ENCODE peak calls at places on chromosomes 5 and 9, in ten cellular contexts. O is Caki2; H is NCI-H187; E is effector memory CD8-positive, alpha-beta T cell; R is small intestine; Z is left ventricle myocardium inferior; J is globus pallidus; P is AML-193; X is activated gamma-delta T cell treated with Interleukin-2 at 50 U/mL for 16 hours; L is astrocyte. M is an unnamed sample.

GRCh38 chr9:134644715-134645606 is 3.4 kb downstream of the COL5A1 start:
- DNase-seq in X (no peak), O (no peak), R (peak), P (no peak), H (no peak), E (no peak), J (no peak), L (peak), Z (peak), M (no peak)

GRCh38 chr5:684771-685216 is 8.4 kb downstream of the TPPP start:
- DNase-seq in O (no peak), H (no peak), L (no peak), P (no peak), X (no peak), Z (peak), R (no peak), E (no peak), J (no peak), M (no peak)

GRCh38 chr9:130445268-130445983 is 665 bp downstream of the ASS1 start:
- DNase-seq in Z (peak), R (peak), H (no peak), J (no peak), P (no peak), L (no peak), E (no peak), O (no peak), X (no peak), M (peak)

GRCh38 chr9:122806661-122807060 is 6.7 kb downstream of the OR1K1 start:
- DNase-seq in R (no peak), O (no peak), H (no peak), E (no peak), L (peak), Z (no peak), X (no peak), J (no peak), P (no peak), M (no peak)

GRCh38 chr9:130138791-130139190 is 33.4 kb upstream of the NCS1 start:
- DNase-seq in E (no peak), R (no peak), H (no peak), P (no peak), O (no peak), L (peak), X (no peak), J (peak), Z (peak), M (no peak)

GRCh38 chr5:38807570-38808461 is 38.0 kb upstream of the OSMR start:
- DNase-seq in O (peak), R (peak), J (no peak), H (no peak), E (no peak), P (no peak), Z (no peak), L (peak), X (no peak), M (no peak)

GRCh38 chr5:170782438-170782837 is 1.1 kb upstream of the GABRP start:
- DNase-seq in E (no peak), O (no peak), X (no peak), L (no peak), Z (no peak), P (no peak), H (no peak), J (no peak), R (peak), M (no peak)

GRCh38 chr5:180155331-180155881 is 53.6 kb downstream of the RASGEF1C start:
- DNase-seq in J (no peak), L (no peak), E (no peak), Z (no peak), H (no peak), X (no peak), R (no peak), O (no peak), P (no peak), M (no peak)

GRCh38 chr5:39420482-39421145 is 4.2 kb downstream of the DAB2 start:
- DNase-seq in H (no peak), E (no peak), Z (peak), R (no peak), L (peak), X (no peak), J (peak), O (no peak), P (peak), M (no peak)

GRCh38 chr9:137044502-137045177 is 1.3 kb downstream of the NPDC1 start:
- DNase-seq in X (no peak), H (no peak), L (no peak), P (no peak), O (peak), R (no peak), J (no peak), Z (no peak), E (no peak), M (no peak)

GRCh38 chr5:146137967-146138403 is 32.6 kb upstream of the PLAC8L1 start:
- DNase-seq in J (no peak), O (peak), H (no peak), Z (no peak), P (no peak), X (no peak), E (no peak), R (peak), L (peak), M (no peak)

GRCh38 chr5:57532513-57533497 is 50.2 kb upstream of the ACTBL2 start:
- DNase-seq in E (no peak), Z (no peak), J (no peak), X (no peak), R (no peak), P (no peak), L (peak), O (peak), H (no peak), M (no peak)

M was measured in NCI-H146.